ENCODE peak calls at places on chromosomes 12 and 14, in six cellular contexts. F is SJSA1, H is psoas muscle, C is aorta, Z is body of pancreas, G is cardiac muscle cell. W is an unnamed sample.
A peak's percentile ranks its signal among the peaks of the same experiment; 100 is the strongest.

GRCh38 chr14:21244546-21244945 is 24.7 kb downstream of the HNRNPC start:
- DNase-seq in Z (no peak), H (no peak), C (no peak), G (no peak), F (no peak), W (no peak)

GRCh38 chr12:115740586-115741155 is 536.8 kb downstream of the MED13L start:
- DNase-seq in F (no peak), G (no peak), Z (no peak), C (no peak), H (no peak), W (no peak)

GRCh38 chr14:31207287-31207745 is 277 bp downstream of the HECTD1 start:
- DNase-seq in G (no peak), Z (no peak), F (peak; percentile 85), H (no peak), C (no peak), W (no peak)

GRCh38 chr14:89617471-89618291 is 200.6 kb upstream of the FOXN3 start:
- DNase-seq in F (peak; percentile 61), Z (peak; percentile 43), G (peak; percentile 53), H (no peak), C (no peak), W (no peak)

GRCh38 chr12:100077367-100077766 is 65.3 kb downstream of the BLTP3B start:
- DNase-seq in F (no peak), Z (no peak), H (no peak), C (no peak), G (no peak), W (no peak)

GRCh38 chr12:20567413-20567812 is 127.7 kb upstream of the SLCO1C1 start:
- DNase-seq in C (no peak), Z (no peak), H (no peak), F (no peak), G (no peak), W (no peak)

GRCh38 chr12:75444444-75445136 is 36.0 kb upstream of the GLIPR1 start:
- DNase-seq in H (no peak), F (peak; percentile 27), Z (no peak), C (no peak), G (peak; percentile 6), W (no peak)

GRCh38 chr14:100020623-100021022 is 44.6 kb upstream of the EVL start:
- DNase-seq in C (no peak), H (no peak), F (no peak), G (no peak), Z (no peak), W (no peak)

GRCh38 chr12:47819902-47820630 is at the start of gene HDAC7:
- DNase-seq in G (peak; percentile 83), Z (peak; percentile 86), H (peak; percentile 92), C (peak; percentile 93), F (peak; percentile 88), W (peak; percentile 77)

GRCh38 chr12:32895688-32896437 is 714 bp downstream of the PKP2 start:
- DNase-seq in C (no peak), G (no peak), H (no peak), F (no peak), Z (peak; percentile 45), W (no peak)

GRCh38 chr14:30840086-30840779 is 34.1 kb upstream of the COCH start:
- DNase-seq in Z (no peak), G (no peak), C (no peak), F (no peak), H (no peak), W (no peak)

GRCh38 chr12:124392991-124393790 is 98.3 kb downstream of the RFLNA start:
- DNase-seq in H (peak; percentile 96), F (peak; percentile 83), G (no peak), C (peak; percentile 94), Z (peak; percentile 96), W (no peak)

GRCh38 chr12:94416613-94417012 is 43.1 kb downstream of the CEP83 start:
- DNase-seq in C (no peak), Z (no peak), G (no peak), F (no peak), H (no peak), W (no peak)

GRCh38 chr14:27338012-27338411 is 740.2 kb upstream of the NOVA1 start:
- DNase-seq in G (no peak), Z (no peak), F (no peak), C (no peak), H (no peak), W (no peak)

GRCh38 chr12:67592228-67593011 is 56.1 kb upstream of the DYRK2 start:
- DNase-seq in C (no peak), H (no peak), F (peak; percentile 16), Z (no peak), G (no peak), W (no peak)

GRCh38 chr14:71610797-71611196 is 321.4 kb upstream of the RGS6 start:
- DNase-seq in H (no peak), F (no peak), G (no peak), Z (peak; percentile 27), C (no peak), W (no peak)

GRCh38 chr12:47033797-47034555 is 45.4 kb upstream of the PCED1B start:
- DNase-seq in G (no peak), Z (no peak), H (no peak), F (no peak), C (no peak), W (no peak)

GRCh38 chr12:97757431-97758091 is 295.0 kb downstream of the RMST start:
- DNase-seq in F (no peak), Z (no peak), G (no peak), H (no peak), C (no peak), W (no peak)

GRCh38 chr14:53993920-53994607 is 37.4 kb upstream of the BMP4 start:
- DNase-seq in C (no peak), H (no peak), F (no peak), Z (no peak), G (no peak), W (no peak)

GRCh38 chr12:29429999-29430698 is 49.2 kb upstream of the ERGIC2 start:
- DNase-seq in F (no peak), Z (peak; percentile 16), C (no peak), G (no peak), H (no peak), W (no peak)

GRCh38 chr12:102371177-102371576 is 109.2 kb downstream of the IGF1 start:
- DNase-seq in Z (no peak), G (no peak), C (no peak), H (no peak), F (no peak), W (no peak)

GRCh38 chr12:17975239-17975638 is 114.8 kb downstream of the RERGL start:
- DNase-seq in G (no peak), C (no peak), H (no peak), Z (no peak), F (no peak), W (no peak)

GRCh38 chr14:101410126-101410525 is 151.2 kb upstream of the DIO3 start:
- DNase-seq in H (no peak), Z (no peak), F (no peak), G (no peak), C (no peak), W (no peak)

GRCh38 chr14:95533391-95533821 is 1.4 kb upstream of the GLRX5 start:
- DNase-seq in H (no peak), F (peak; percentile 12), C (no peak), Z (no peak), G (no peak), W (peak; percentile 26)

GRCh38 chr14:70934502-70935134 is 27.4 kb downstream of the PCNX1 start:
- DNase-seq in C (no peak), F (no peak), H (no peak), Z (no peak), G (no peak), W (no peak)

DNA sequence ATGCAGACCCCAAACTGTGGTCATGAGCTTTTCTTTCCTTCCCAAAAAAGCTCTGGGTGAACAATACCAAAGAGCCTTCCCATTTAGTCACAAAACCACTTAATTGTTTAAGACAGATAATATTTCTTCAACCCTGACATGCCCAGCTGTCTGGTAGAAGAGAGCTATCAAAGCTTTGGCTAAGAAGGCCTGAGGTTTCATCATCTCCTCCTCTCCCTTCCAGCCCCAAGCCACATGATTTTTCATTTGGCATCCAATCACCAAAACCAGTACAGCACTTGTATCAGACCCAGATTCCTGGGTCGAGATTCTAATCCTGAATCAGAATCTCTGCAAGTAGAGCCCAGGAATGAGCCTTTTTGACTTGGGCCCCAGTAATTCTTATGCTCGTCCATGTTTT is 199.6 kb upstream of the TMEM260 start:
- DNase-seq in Z (no peak), G (no peak), H (no peak), C (no peak), F (no peak), W (no peak)
- H3K36me3 ChIP-seq in Z (no peaks in the 10 kb centered on the region), G (no peaks in the 10 kb centered on the region), H (no peaks in the 10 kb centered on the region), C (no peaks in the 10 kb centered on the region), F (no peaks in the 10 kb centered on the region), W (no peaks in the 10 kb centered on the region)

GRCh38 chr14:105250008-105250366 is 1.7 kb downstream of the BTBD6 start:
- DNase-seq in H (no peak), Z (no peak), F (no peak), G (no peak), C (no peak), W (no peak)
- H3K27ac ChIP-seq in H (peak overlapping the region; percentile 91), Z (no peak overlapping the region), F (no peak overlapping the region), G (no peak overlapping the region), C (no peak overlapping the region), W (no peak overlapping the region)

DNA sequence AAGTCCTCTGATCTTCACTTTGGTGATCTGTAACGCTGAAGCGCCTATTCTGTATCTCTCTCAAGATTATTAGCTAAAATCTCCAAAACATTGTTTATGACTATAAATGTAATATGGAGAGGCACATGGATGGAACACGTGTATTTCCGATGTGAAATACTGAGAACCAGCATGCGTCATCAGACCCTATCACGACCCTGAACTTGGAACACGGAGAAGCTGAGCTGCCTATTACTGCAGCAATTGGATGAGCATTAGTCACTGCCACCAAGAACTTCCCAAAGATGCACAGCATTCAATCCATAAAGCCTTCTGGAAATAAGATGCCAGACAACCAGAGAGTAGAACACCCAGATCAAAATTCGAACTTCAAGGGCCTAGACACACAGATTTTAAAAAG is 61.9 kb downstream of the PRKAB1 start:
- DNase-seq in Z (no peak), F (no peak), H (no peak), G (no peak), C (no peak), W (no peak)
- H3K36me3 ChIP-seq in Z (no peaks in the 10 kb centered on the region), F (peaks cover 49% of the 10 kb centered on the region), H (no peaks in the 10 kb centered on the region), G (no peaks in the 10 kb centered on the region), C (no peaks in the 10 kb centered on the region), W (peaks cover 53% of the 10 kb centered on the region)

GRCh38 chr12:106080111-106080732 is 58.5 kb downstream of the NUAK1 start:
- DNase-seq in G (peak; percentile 33), F (peak; percentile 87), C (no peak), Z (no peak), H (no peak), W (no peak)

GRCh38 chr12:106079148-106079738 is 59.5 kb downstream of the NUAK1 start:
- DNase-seq in Z (no peak), G (no peak), C (no peak), F (no peak), H (no peak), W (no peak)

GRCh38 chr12:106081606-106082005 is 57.1 kb downstream of the NUAK1 start:
- DNase-seq in C (no peak), Z (no peak), G (no peak), F (peak; percentile 62), H (no peak), W (no peak)

GRCh38 chr12:106082216-106083175 is 56.3 kb downstream of the NUAK1 start:
- DNase-seq in H (no peak), F (peak; percentile 89), Z (no peak), C (no peak), G (no peak), W (no peak)

DNA sequence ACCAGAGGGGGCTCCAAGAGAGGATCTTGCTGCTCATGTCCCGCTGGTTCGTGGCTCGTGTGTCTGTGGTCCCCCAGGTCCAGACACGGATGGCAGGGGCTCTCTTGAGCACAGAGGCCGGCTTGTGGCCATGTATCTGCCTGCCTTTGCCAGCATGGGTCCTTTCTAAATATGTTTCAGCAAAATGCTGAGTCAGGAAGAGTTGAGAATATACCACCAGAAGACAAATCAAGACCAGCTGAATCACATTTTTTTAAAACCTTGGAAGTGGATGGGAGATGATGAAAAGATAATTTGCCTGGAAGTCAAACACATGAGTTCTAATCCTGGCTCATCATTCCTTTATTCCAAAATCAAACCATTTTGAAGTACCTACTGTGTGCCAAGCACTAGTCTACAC is 58.0 kb downstream of the NUAK1 start:
- DNase-seq in G (no peak), H (no peak), C (no peak), Z (no peak), F (no peak), W (no peak)
- H3K27ac ChIP-seq in G (peak overlapping the region; percentile 77), H (no peak overlapping the region), C (peak overlapping the region; percentile 88), Z (no peak overlapping the region), F (peak overlapping the region; percentile 99), W (no peak overlapping the region)